ENCODE peak calls at places on chromosomes 2 and 18, in eight cellular contexts. One of them, this sample, is unnamed.

GRCh38 chr2:236369606-236370005 is 105.4 kb upstream of the ASB18 start:
- DNase-seq in GM23338: peak; percentile 35
- DNase-seq in A549: no peak
- DNase-seq in GM10248: no peak
- DNase-seq in spleen: peak; percentile 88
- DNase-seq in right atrium auricular region: peak; percentile 55
- DNase-seq in astrocyte of the spinal cord: no peak
- DNase-seq in nephron progenitor cell: no peak
- DNase-seq in this sample: no peak

GRCh38 chr2:127864877-127865276 is 6.9 kb upstream of the POLR2D start:
- DNase-seq in GM23338: peak; percentile 21
- DNase-seq in A549: peak; percentile 52
- DNase-seq in GM10248: no peak
- DNase-seq in spleen: no peak
- DNase-seq in right atrium auricular region: no peak
- DNase-seq in astrocyte of the spinal cord: no peak
- DNase-seq in nephron progenitor cell: peak; percentile 20
- DNase-seq in this sample: no peak

GRCh38 chr2:179449010-179449409 is 184.4 kb upstream of the SESTD1 start:
- DNase-seq in GM23338: no peak
- DNase-seq in A549: no peak
- DNase-seq in GM10248: no peak
- DNase-seq in spleen: no peak
- DNase-seq in right atrium auricular region: no peak
- DNase-seq in astrocyte of the spinal cord: no peak
- DNase-seq in nephron progenitor cell: no peak
- DNase-seq in this sample: no peak

GRCh38 chr2:174683392-174683759 is 80.9 kb downstream of the CHRNA1 start:
- DNase-seq in GM23338: peak; percentile 55
- DNase-seq in A549: peak; percentile 58
- DNase-seq in GM10248: peak; percentile 44
- DNase-seq in spleen: no peak
- DNase-seq in right atrium auricular region: no peak
- DNase-seq in astrocyte of the spinal cord: peak; percentile 62
- DNase-seq in nephron progenitor cell: no peak
- DNase-seq in this sample: no peak

GRCh38 chr2:151576080-151576479 is 158.2 kb downstream of the NEB start:
- DNase-seq in GM23338: no peak
- DNase-seq in A549: no peak
- DNase-seq in GM10248: no peak
- DNase-seq in spleen: no peak
- DNase-seq in right atrium auricular region: no peak
- DNase-seq in astrocyte of the spinal cord: no peak
- DNase-seq in nephron progenitor cell: no peak
- DNase-seq in this sample: no peak

GRCh38 chr18:48455555-48456478 is 46.6 kb upstream of the ZBTB7C start:
- DNase-seq in GM23338: no peak
- DNase-seq in A549: no peak
- DNase-seq in GM10248: no peak
- DNase-seq in spleen: no peak
- DNase-seq in right atrium auricular region: peak; percentile 26
- DNase-seq in astrocyte of the spinal cord: peak; percentile 96
- DNase-seq in nephron progenitor cell: no peak
- DNase-seq in this sample: no peak

GRCh38 chr2:98461650-98462049 is 17.0 kb downstream of the INPP4A start:
- DNase-seq in GM23338: no peak
- DNase-seq in A549: no peak
- DNase-seq in GM10248: no peak
- DNase-seq in spleen: peak; percentile 72
- DNase-seq in right atrium auricular region: no peak
- DNase-seq in astrocyte of the spinal cord: no peak
- DNase-seq in nephron progenitor cell: no peak
- DNase-seq in this sample: no peak

GRCh38 chr18:45014047-45014501 is 333.4 kb downstream of the SETBP1 start:
- DNase-seq in GM23338: peak; percentile 47
- DNase-seq in A549: peak; percentile 61
- DNase-seq in GM10248: no peak
- DNase-seq in spleen: no peak
- DNase-seq in right atrium auricular region: peak; percentile 62
- DNase-seq in astrocyte of the spinal cord: peak; percentile 88
- DNase-seq in nephron progenitor cell: no peak
- DNase-seq in this sample: no peak

GRCh38 chr2:32712870-32713269 is 85.0 kb downstream of the TTC27 start:
- DNase-seq in GM23338: no peak
- DNase-seq in A549: no peak
- DNase-seq in GM10248: no peak
- DNase-seq in spleen: no peak
- DNase-seq in right atrium auricular region: no peak
- DNase-seq in astrocyte of the spinal cord: no peak
- DNase-seq in nephron progenitor cell: no peak
- DNase-seq in this sample: no peak

GRCh38 chr18:58315739-58316215 is 271.8 kb downstream of the NEDD4L start:
- DNase-seq in GM23338: no peak
- DNase-seq in A549: no peak
- DNase-seq in GM10248: no peak
- DNase-seq in spleen: no peak
- DNase-seq in right atrium auricular region: peak; percentile 63
- DNase-seq in astrocyte of the spinal cord: no peak
- DNase-seq in nephron progenitor cell: no peak
- DNase-seq in this sample: no peak

GRCh38 chr2:38747007-38747424 is 4.1 kb downstream of the SRSF7 start:
- DNase-seq in GM23338: no peak
- DNase-seq in A549: no peak
- DNase-seq in GM10248: no peak
- DNase-seq in spleen: no peak
- DNase-seq in right atrium auricular region: no peak
- DNase-seq in astrocyte of the spinal cord: no peak
- DNase-seq in nephron progenitor cell: no peak
- DNase-seq in this sample: no peak

GRCh38 chr2:231425811-231426703 is 30.5 kb downstream of the B3GNT7 start:
- DNase-seq in GM23338: peak; percentile 25
- DNase-seq in A549: no peak
- DNase-seq in GM10248: no peak
- DNase-seq in spleen: peak; percentile 58
- DNase-seq in right atrium auricular region: no peak
- DNase-seq in astrocyte of the spinal cord: no peak
- DNase-seq in nephron progenitor cell: no peak
- DNase-seq in this sample: no peak

GRCh38 chr2:20430461-20431302 is 16.2 kb upstream of the RHOB start:
- DNase-seq in GM23338: no peak
- DNase-seq in A549: no peak
- DNase-seq in GM10248: no peak
- DNase-seq in spleen: no peak
- DNase-seq in right atrium auricular region: peak; percentile 54
- DNase-seq in astrocyte of the spinal cord: no peak
- DNase-seq in nephron progenitor cell: no peak
- DNase-seq in this sample: no peak

GRCh38 chr2:96273763-96274162 is 7.7 kb downstream of the CIAO1 start:
- DNase-seq in GM23338: no peak
- DNase-seq in A549: no peak
- DNase-seq in GM10248: no peak
- DNase-seq in spleen: no peak
- DNase-seq in right atrium auricular region: no peak
- DNase-seq in astrocyte of the spinal cord: no peak
- DNase-seq in nephron progenitor cell: no peak
- DNase-seq in this sample: no peak

GRCh38 chr2:86035883-86036789 is 69.5 kb downstream of the POLR1A start:
- DNase-seq in GM23338: peak; percentile 19
- DNase-seq in A549: no peak
- DNase-seq in GM10248: peak; percentile 87
- DNase-seq in spleen: peak; percentile 94
- DNase-seq in right atrium auricular region: peak; percentile 84
- DNase-seq in astrocyte of the spinal cord: peak; percentile 86
- DNase-seq in nephron progenitor cell: peak; percentile 15
- DNase-seq in this sample: peak; percentile 35

GRCh38 chr2:46171996-46172546 is 125.1 kb upstream of the EPAS1 start:
- DNase-seq in GM23338: no peak
- DNase-seq in A549: peak; percentile 44
- DNase-seq in GM10248: no peak
- DNase-seq in spleen: peak; percentile 47
- DNase-seq in right atrium auricular region: no peak
- DNase-seq in astrocyte of the spinal cord: no peak
- DNase-seq in nephron progenitor cell: no peak
- DNase-seq in this sample: no peak

GRCh38 chr18:12283256-12283655 is 24.8 kb upstream of the TUBB6 start:
- DNase-seq in GM23338: peak; percentile 75
- DNase-seq in A549: peak; percentile 27
- DNase-seq in GM10248: no peak
- DNase-seq in spleen: no peak
- DNase-seq in right atrium auricular region: no peak
- DNase-seq in astrocyte of the spinal cord: peak; percentile 38
- DNase-seq in nephron progenitor cell: no peak
- DNase-seq in this sample: no peak

DNA sequence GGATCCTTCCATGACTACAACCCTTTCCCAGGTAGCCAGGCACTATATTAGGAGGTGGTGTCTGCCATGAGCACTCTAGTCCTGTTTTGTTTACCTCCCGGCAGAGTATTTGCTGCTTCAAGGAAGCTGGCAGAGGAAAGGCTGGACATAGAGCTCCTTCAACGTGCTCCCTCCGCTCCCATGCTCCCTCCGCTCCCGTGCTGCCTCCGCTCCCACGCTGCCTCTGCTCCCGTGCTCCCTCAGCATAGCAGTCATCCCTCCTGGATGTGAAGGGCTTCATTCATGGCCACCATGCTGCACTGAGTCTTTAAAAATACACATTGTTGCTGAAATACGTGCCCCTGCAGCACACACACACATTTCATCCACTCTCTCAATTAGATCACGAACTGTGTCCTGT is 181.9 kb upstream of the MYT1L start:
- DNase-seq in GM23338: no peak
- DNase-seq in A549: no peak
- DNase-seq in GM10248: no peak
- DNase-seq in spleen: no peak
- DNase-seq in right atrium auricular region: no peak
- DNase-seq in astrocyte of the spinal cord: no peak
- DNase-seq in nephron progenitor cell: no peak
- DNase-seq in this sample: no peak
- TF ChIP-seq CTCF in GM23338: no peak
- TF ChIP-seq CTCF in A549: no peak
- TF ChIP-seq CTCF in GM10248: no peak
- TF ChIP-seq CTCF in spleen: no peak
- TF ChIP-seq CTCF in right atrium auricular region: no peak
- TF ChIP-seq CTCF in astrocyte of the spinal cord: no peak
- TF ChIP-seq CTCF in nephron progenitor cell: no peak
- TF ChIP-seq CTCF in this sample: no peak

GRCh38 chr2:1546901-1547300 is 133.6 kb downstream of the TPO start:
- DNase-seq in GM23338: no peak
- DNase-seq in A549: no peak
- DNase-seq in GM10248: no peak
- DNase-seq in spleen: no peak
- DNase-seq in right atrium auricular region: no peak
- DNase-seq in astrocyte of the spinal cord: no peak
- DNase-seq in nephron progenitor cell: no peak
- DNase-seq in this sample: no peak
- TF ChIP-seq CTCF in GM23338: peak; percentile 50
- TF ChIP-seq CTCF in A549: no peak
- TF ChIP-seq CTCF in GM10248: peak; percentile 19
- TF ChIP-seq CTCF in spleen: no peak
- TF ChIP-seq CTCF in right atrium auricular region: no peak
- TF ChIP-seq CTCF in astrocyte of the spinal cord: peak; percentile 26
- TF ChIP-seq CTCF in nephron progenitor cell: no peak
- TF ChIP-seq CTCF in this sample: no peak

GRCh38 chr2:124320072-124320471 is 295.0 kb downstream of the CNTNAP5 start:
- DNase-seq in GM23338: no peak
- DNase-seq in A549: no peak
- DNase-seq in GM10248: no peak
- DNase-seq in spleen: no peak
- DNase-seq in right atrium auricular region: no peak
- DNase-seq in astrocyte of the spinal cord: no peak
- DNase-seq in nephron progenitor cell: no peak
- DNase-seq in this sample: no peak

GRCh38 chr2:124328397-124328796 is 303.3 kb downstream of the CNTNAP5 start:
- DNase-seq in GM23338: peak; percentile 45
- DNase-seq in A549: no peak
- DNase-seq in GM10248: no peak
- DNase-seq in spleen: no peak
- DNase-seq in right atrium auricular region: no peak
- DNase-seq in astrocyte of the spinal cord: no peak
- DNase-seq in nephron progenitor cell: no peak
- DNase-seq in this sample: no peak

GRCh38 chr2:124327293-124327692 is 302.2 kb downstream of the CNTNAP5 start:
- DNase-seq in GM23338: peak; percentile 60
- DNase-seq in A549: no peak
- DNase-seq in GM10248: no peak
- DNase-seq in spleen: no peak
- DNase-seq in right atrium auricular region: no peak
- DNase-seq in astrocyte of the spinal cord: no peak
- DNase-seq in nephron progenitor cell: no peak
- DNase-seq in this sample: no peak

GRCh38 chr2:124323321-124323720 is 298.2 kb downstream of the CNTNAP5 start:
- DNase-seq in GM23338: no peak
- DNase-seq in A549: no peak
- DNase-seq in GM10248: no peak
- DNase-seq in spleen: no peak
- DNase-seq in right atrium auricular region: no peak
- DNase-seq in astrocyte of the spinal cord: no peak
- DNase-seq in nephron progenitor cell: no peak
- DNase-seq in this sample: no peak

DNA sequence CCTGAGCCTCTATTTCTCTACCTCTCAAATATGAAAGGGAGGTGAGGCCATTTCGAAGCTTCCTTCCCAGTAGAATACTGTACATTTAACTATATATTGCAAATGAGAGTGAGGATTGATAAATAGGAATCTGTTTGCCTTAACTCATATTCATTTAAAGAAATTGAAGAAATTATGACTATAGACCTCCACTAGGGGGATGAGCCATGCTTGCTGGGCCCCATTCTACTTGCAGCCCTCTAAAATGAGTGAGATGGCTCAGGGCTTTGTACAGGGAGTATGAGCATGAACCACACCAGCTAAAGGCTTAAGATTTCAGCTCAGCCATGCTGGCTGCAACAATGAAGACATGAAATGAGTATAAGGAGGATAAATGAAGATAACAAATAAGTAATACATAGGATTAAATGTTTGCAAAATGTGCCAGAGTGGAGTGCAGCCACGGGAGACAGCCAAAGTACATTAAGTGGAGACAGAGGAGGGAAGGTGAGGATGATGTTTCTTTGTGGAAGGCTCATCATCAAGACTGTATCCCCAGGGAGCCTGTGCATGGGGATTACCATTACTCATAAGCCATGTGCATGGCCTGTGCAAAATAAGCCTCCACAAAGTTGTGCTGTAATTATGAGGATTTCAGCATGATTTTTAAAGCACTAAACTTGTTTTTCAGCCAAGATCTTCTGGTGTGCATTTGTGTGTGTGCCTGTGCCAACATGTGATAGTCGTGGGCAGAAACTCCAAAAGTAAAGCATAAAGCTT is 300.8 kb downstream of the CNTNAP5 start:
- DNase-seq in GM23338: peak; percentile 29
- DNase-seq in A549: peak; percentile 6
- DNase-seq in GM10248: no peak
- DNase-seq in spleen: no peak
- DNase-seq in right atrium auricular region: no peak
- DNase-seq in astrocyte of the spinal cord: no peak
- DNase-seq in nephron progenitor cell: no peak
- DNase-seq in this sample: no peak
- TF ChIP-seq CTCF in GM23338: peak; percentile 40
- TF ChIP-seq CTCF in A549: no peak
- TF ChIP-seq CTCF in GM10248: no peak
- TF ChIP-seq CTCF in spleen: no peak
- TF ChIP-seq CTCF in right atrium auricular region: peak; percentile 23
- TF ChIP-seq CTCF in astrocyte of the spinal cord: no peak
- TF ChIP-seq CTCF in nephron progenitor cell: peak; percentile 25
- TF ChIP-seq CTCF in this sample: peak; percentile 59

GRCh38 chr2:238777369-238778067 is 70.4 kb upstream of the TWIST2 start:
- DNase-seq in GM23338: no peak
- DNase-seq in A549: no peak
- DNase-seq in GM10248: no peak
- DNase-seq in spleen: no peak
- DNase-seq in right atrium auricular region: no peak
- DNase-seq in astrocyte of the spinal cord: no peak
- DNase-seq in nephron progenitor cell: no peak
- DNase-seq in this sample: no peak
- TF ChIP-seq CTCF in GM23338: no peak
- TF ChIP-seq CTCF in A549: no peak
- TF ChIP-seq CTCF in GM10248: no peak
- TF ChIP-seq CTCF in spleen: no peak
- TF ChIP-seq CTCF in right atrium auricular region: no peak
- TF ChIP-seq CTCF in astrocyte of the spinal cord: no peak
- TF ChIP-seq CTCF in nephron progenitor cell: no peak
- TF ChIP-seq CTCF in this sample: no peak

This sample was measured in neural crest cell.